ENCODE peak calls at places on chromosomes 3 and 15, in nine cellular contexts. One of them, this sample, is unnamed.

GRCh38 chr3:186783731-186784515 is 546 bp downstream of the EIF4A2 start:
- DNase-seq in stimulated activated naive CD8-positive, alpha-beta T cell treated with anti-CD3 and anti-CD28 coated beads, Interleukin-15, amount 100 ng/mL, for 72 hours: peak
- DNase-seq in iPS-NIHi11: peak
- DNase-seq in CD8-positive, alpha-beta memory T cell: peak
- DNase-seq in transverse colon: peak
- DNase-seq in CMK: no peak
- DNase-seq in activated T-cell treated with anti-CD3 and anti-CD28 coated beads, Interleukin-2, amount 50 U/mL, for 24 hours: peak
- DNase-seq in AG04450: no peak
- DNase-seq in activated T-helper 1 cell treated with anti-CD3 and anti-CD28 coated beads, Interleukin-2, amount 50 U/mL, for 16 hours: peak
- DNase-seq in this sample: peak

GRCh38 chr3:179688847-179689246 is 36.0 kb downstream of the USP13 start:
- DNase-seq in transverse colon: no peak
- DNase-seq in stimulated activated naive CD8-positive, alpha-beta T cell treated with anti-CD3 and anti-CD28 coated beads, Interleukin-15, amount 100 ng/mL, for 72 hours: no peak
- DNase-seq in activated T-cell treated with anti-CD3 and anti-CD28 coated beads, Interleukin-2, amount 50 U/mL, for 24 hours: no peak
- DNase-seq in CMK: no peak
- DNase-seq in AG04450: no peak
- DNase-seq in activated T-helper 1 cell treated with anti-CD3 and anti-CD28 coated beads, Interleukin-2, amount 50 U/mL, for 16 hours: no peak
- DNase-seq in iPS-NIHi11: no peak
- DNase-seq in CD8-positive, alpha-beta memory T cell: no peak
- DNase-seq in this sample: peak

GRCh38 chr3:3800076-3800448 is 831 bp downstream of the LRRN1 start:
- DNase-seq in transverse colon: no peak
- DNase-seq in activated T-helper 1 cell treated with anti-CD3 and anti-CD28 coated beads, Interleukin-2, amount 50 U/mL, for 16 hours: no peak
- DNase-seq in CMK: no peak
- DNase-seq in AG04450: no peak
- DNase-seq in iPS-NIHi11: no peak
- DNase-seq in activated T-cell treated with anti-CD3 and anti-CD28 coated beads, Interleukin-2, amount 50 U/mL, for 24 hours: peak
- DNase-seq in stimulated activated naive CD8-positive, alpha-beta T cell treated with anti-CD3 and anti-CD28 coated beads, Interleukin-15, amount 100 ng/mL, for 72 hours: peak
- DNase-seq in CD8-positive, alpha-beta memory T cell: no peak
- DNase-seq in this sample: no peak

GRCh38 chr15:94042163-94042954 is 189.0 kb upstream of the MCTP2 start:
- DNase-seq in AG04450: peak
- DNase-seq in activated T-helper 1 cell treated with anti-CD3 and anti-CD28 coated beads, Interleukin-2, amount 50 U/mL, for 16 hours: no peak
- DNase-seq in stimulated activated naive CD8-positive, alpha-beta T cell treated with anti-CD3 and anti-CD28 coated beads, Interleukin-15, amount 100 ng/mL, for 72 hours: no peak
- DNase-seq in iPS-NIHi11: no peak
- DNase-seq in CMK: no peak
- DNase-seq in activated T-cell treated with anti-CD3 and anti-CD28 coated beads, Interleukin-2, amount 50 U/mL, for 24 hours: no peak
- DNase-seq in transverse colon: no peak
- DNase-seq in CD8-positive, alpha-beta memory T cell: no peak
- DNase-seq in this sample: peak

GRCh38 chr15:36221992-36222391 is 357.4 kb upstream of the CDIN1 start:
- DNase-seq in stimulated activated naive CD8-positive, alpha-beta T cell treated with anti-CD3 and anti-CD28 coated beads, Interleukin-15, amount 100 ng/mL, for 72 hours: no peak
- DNase-seq in CD8-positive, alpha-beta memory T cell: no peak
- DNase-seq in activated T-cell treated with anti-CD3 and anti-CD28 coated beads, Interleukin-2, amount 50 U/mL, for 24 hours: no peak
- DNase-seq in iPS-NIHi11: no peak
- DNase-seq in activated T-helper 1 cell treated with anti-CD3 and anti-CD28 coated beads, Interleukin-2, amount 50 U/mL, for 16 hours: no peak
- DNase-seq in transverse colon: no peak
- DNase-seq in AG04450: no peak
- DNase-seq in CMK: no peak
- DNase-seq in this sample: no peak

GRCh38 chr15:47674576-47675232 is 42.6 kb upstream of the SEMA6D start:
- DNase-seq in AG04450: no peak
- DNase-seq in activated T-cell treated with anti-CD3 and anti-CD28 coated beads, Interleukin-2, amount 50 U/mL, for 24 hours: no peak
- DNase-seq in iPS-NIHi11: no peak
- DNase-seq in CMK: no peak
- DNase-seq in CD8-positive, alpha-beta memory T cell: no peak
- DNase-seq in activated T-helper 1 cell treated with anti-CD3 and anti-CD28 coated beads, Interleukin-2, amount 50 U/mL, for 16 hours: no peak
- DNase-seq in stimulated activated naive CD8-positive, alpha-beta T cell treated with anti-CD3 and anti-CD28 coated beads, Interleukin-15, amount 100 ng/mL, for 72 hours: no peak
- DNase-seq in transverse colon: no peak
- DNase-seq in this sample: no peak

GRCh38 chr3:112089956-112090898 is 4.0 kb downstream of the C3orf52 start:
- DNase-seq in activated T-helper 1 cell treated with anti-CD3 and anti-CD28 coated beads, Interleukin-2, amount 50 U/mL, for 16 hours: no peak
- DNase-seq in transverse colon: no peak
- DNase-seq in stimulated activated naive CD8-positive, alpha-beta T cell treated with anti-CD3 and anti-CD28 coated beads, Interleukin-15, amount 100 ng/mL, for 72 hours: no peak
- DNase-seq in CD8-positive, alpha-beta memory T cell: no peak
- DNase-seq in activated T-cell treated with anti-CD3 and anti-CD28 coated beads, Interleukin-2, amount 50 U/mL, for 24 hours: no peak
- DNase-seq in AG04450: no peak
- DNase-seq in iPS-NIHi11: no peak
- DNase-seq in CMK: no peak
- DNase-seq in this sample: no peak

GRCh38 chr3:57892423-57892822 is 115.8 kb upstream of the FLNB start:
- DNase-seq in activated T-cell treated with anti-CD3 and anti-CD28 coated beads, Interleukin-2, amount 50 U/mL, for 24 hours: no peak
- DNase-seq in CMK: no peak
- DNase-seq in AG04450: no peak
- DNase-seq in transverse colon: no peak
- DNase-seq in iPS-NIHi11: no peak
- DNase-seq in stimulated activated naive CD8-positive, alpha-beta T cell treated with anti-CD3 and anti-CD28 coated beads, Interleukin-15, amount 100 ng/mL, for 72 hours: no peak
- DNase-seq in CD8-positive, alpha-beta memory T cell: no peak
- DNase-seq in activated T-helper 1 cell treated with anti-CD3 and anti-CD28 coated beads, Interleukin-2, amount 50 U/mL, for 16 hours: no peak
- DNase-seq in this sample: peak

GRCh38 chr3:129421988-129422745 is 6.3 kb downstream of the EFCAB12 start:
- DNase-seq in transverse colon: no peak
- DNase-seq in CD8-positive, alpha-beta memory T cell: no peak
- DNase-seq in AG04450: no peak
- DNase-seq in CMK: no peak
- DNase-seq in activated T-cell treated with anti-CD3 and anti-CD28 coated beads, Interleukin-2, amount 50 U/mL, for 24 hours: no peak
- DNase-seq in stimulated activated naive CD8-positive, alpha-beta T cell treated with anti-CD3 and anti-CD28 coated beads, Interleukin-15, amount 100 ng/mL, for 72 hours: no peak
- DNase-seq in iPS-NIHi11: no peak
- DNase-seq in activated T-helper 1 cell treated with anti-CD3 and anti-CD28 coated beads, Interleukin-2, amount 50 U/mL, for 16 hours: no peak
- DNase-seq in this sample: no peak